ENCODE peak calls at places on chromosomes 5 and 9, in eight cellular contexts. One of them, this sample, is unnamed.

GRCh38 chr9:4045556-4045955 is 254.3 kb downstream of the GLIS3 start:
- DNase-seq in AG10803: no peak
- DNase-seq in fibroblast of mammary gland: no peak
- DNase-seq in MM.1S: no peak
- DNase-seq in PC-3: no peak
- DNase-seq in psoas muscle: no peak
- DNase-seq in lower leg skin: no peak
- DNase-seq in Peyer's patch: no peak
- DNase-seq in this sample: no peak

GRCh38 chr9:128731093-128731492 is 7.2 kb upstream of the ZDHHC12 start:
- DNase-seq in AG10803: no peak
- DNase-seq in fibroblast of mammary gland: no peak
- DNase-seq in Peyer's patch: no peak
- DNase-seq in PC-3: no peak
- DNase-seq in psoas muscle: no peak
- DNase-seq in lower leg skin: no peak
- DNase-seq in MM.1S: no peak
- DNase-seq in this sample: no peak

GRCh38 chr9:91065231-91066041 is 263.8 kb downstream of the SYK start:
- DNase-seq in psoas muscle: no peak
- DNase-seq in AG10803: no peak
- DNase-seq in MM.1S: no peak
- DNase-seq in Peyer's patch: no peak
- DNase-seq in lower leg skin: no peak
- DNase-seq in fibroblast of mammary gland: no peak
- DNase-seq in PC-3: no peak
- DNase-seq in this sample: no peak

GRCh38 chr5:59562756-59563389 is 330.7 kb downstream of the PDE4D start:
- DNase-seq in PC-3: peak; percentile 69
- DNase-seq in AG10803: peak; percentile 43
- DNase-seq in psoas muscle: peak; percentile 92
- DNase-seq in fibroblast of mammary gland: peak; percentile 23
- DNase-seq in lower leg skin: no peak
- DNase-seq in MM.1S: peak; percentile 95
- DNase-seq in Peyer's patch: peak; percentile 72
- DNase-seq in this sample: peak; percentile 54

GRCh38 chr5:142507528-142507927 is 178.4 kb downstream of the FGF1 start:
- DNase-seq in Peyer's patch: no peak
- DNase-seq in MM.1S: no peak
- DNase-seq in lower leg skin: no peak
- DNase-seq in PC-3: no peak
- DNase-seq in fibroblast of mammary gland: peak; percentile 31
- DNase-seq in psoas muscle: no peak
- DNase-seq in AG10803: no peak
- DNase-seq in this sample: peak; percentile 38

GRCh38 chr5:31144364-31144763 is 49.1 kb upstream of the CDH6 start:
- DNase-seq in psoas muscle: no peak
- DNase-seq in lower leg skin: no peak
- DNase-seq in PC-3: no peak
- DNase-seq in MM.1S: no peak
- DNase-seq in AG10803: no peak
- DNase-seq in Peyer's patch: no peak
- DNase-seq in fibroblast of mammary gland: no peak
- DNase-seq in this sample: no peak

GRCh38 chr5:178308541-178309092 is 76.0 kb upstream of the PHYKPL start:
- DNase-seq in psoas muscle: peak; percentile 8
- DNase-seq in MM.1S: no peak
- DNase-seq in fibroblast of mammary gland: no peak
- DNase-seq in Peyer's patch: no peak
- DNase-seq in PC-3: no peak
- DNase-seq in AG10803: no peak
- DNase-seq in lower leg skin: no peak
- DNase-seq in this sample: no peak

GRCh38 chr5:140131967-140132409 is 6.3 kb downstream of the IGIP start:
- DNase-seq in fibroblast of mammary gland: peak; percentile 96
- DNase-seq in lower leg skin: peak; percentile 59
- DNase-seq in psoas muscle: no peak
- DNase-seq in Peyer's patch: no peak
- DNase-seq in AG10803: peak; percentile 95
- DNase-seq in MM.1S: no peak
- DNase-seq in PC-3: peak; percentile 96
- DNase-seq in this sample: peak; percentile 83

GRCh38 chr9:124980434-124980833 is 39.6 kb upstream of the GOLGA1 start:
- DNase-seq in AG10803: no peak
- DNase-seq in psoas muscle: no peak
- DNase-seq in MM.1S: no peak
- DNase-seq in PC-3: no peak
- DNase-seq in fibroblast of mammary gland: no peak
- DNase-seq in Peyer's patch: no peak
- DNase-seq in lower leg skin: no peak
- DNase-seq in this sample: no peak

GRCh38 chr9:94639045-94639995 is at the start of gene FBP1:
- DNase-seq in lower leg skin: no peak
- DNase-seq in PC-3: peak; percentile 39
- DNase-seq in MM.1S: peak; percentile 83
- DNase-seq in AG10803: no peak
- DNase-seq in psoas muscle: peak; percentile 72
- DNase-seq in Peyer's patch: peak; percentile 87
- DNase-seq in fibroblast of mammary gland: no peak
- DNase-seq in this sample: no peak

GRCh38 chr5:166505546-166505945 is 1785.9 kb upstream of the WWC1 start:
- DNase-seq in fibroblast of mammary gland: no peak
- DNase-seq in psoas muscle: no peak
- DNase-seq in MM.1S: no peak
- DNase-seq in PC-3: no peak
- DNase-seq in AG10803: no peak
- DNase-seq in Peyer's patch: no peak
- DNase-seq in lower leg skin: no peak
- DNase-seq in this sample: no peak

GRCh38 chr5:176611435-176611834 is 1.5 kb upstream of the GPRIN1 start:
- DNase-seq in PC-3: peak; percentile 85
- DNase-seq in MM.1S: peak; percentile 68
- DNase-seq in psoas muscle: peak; percentile 84
- DNase-seq in lower leg skin: peak; percentile 90
- DNase-seq in Peyer's patch: peak; percentile 79
- DNase-seq in AG10803: peak; percentile 82
- DNase-seq in fibroblast of mammary gland: peak; percentile 85
- DNase-seq in this sample: peak; percentile 92

GRCh38 chr5:138663009-138663408 is 87.8 kb upstream of the HSPA9 start:
- DNase-seq in fibroblast of mammary gland: no peak
- DNase-seq in MM.1S: no peak
- DNase-seq in AG10803: no peak
- DNase-seq in PC-3: no peak
- DNase-seq in Peyer's patch: no peak
- DNase-seq in psoas muscle: no peak
- DNase-seq in lower leg skin: peak; percentile 72
- DNase-seq in this sample: no peak

GRCh38 chr5:98749046-98749445 is 24.4 kb upstream of the RGMB start:
- DNase-seq in lower leg skin: no peak
- DNase-seq in Peyer's patch: no peak
- DNase-seq in PC-3: no peak
- DNase-seq in AG10803: peak; percentile 66
- DNase-seq in psoas muscle: no peak
- DNase-seq in fibroblast of mammary gland: no peak
- DNase-seq in MM.1S: no peak
- DNase-seq in this sample: no peak

GRCh38 chr5:98755406-98755805 is 18.1 kb upstream of the RGMB start:
- DNase-seq in AG10803: peak; percentile 84
- DNase-seq in MM.1S: no peak
- DNase-seq in PC-3: peak; percentile 98
- DNase-seq in fibroblast of mammary gland: peak; percentile 90
- DNase-seq in lower leg skin: no peak
- DNase-seq in Peyer's patch: no peak
- DNase-seq in psoas muscle: no peak
- DNase-seq in this sample: no peak

GRCh38 chr5:98753507-98753906 is 20.0 kb upstream of the RGMB start:
- DNase-seq in psoas muscle: no peak
- DNase-seq in AG10803: no peak
- DNase-seq in Peyer's patch: no peak
- DNase-seq in MM.1S: no peak
- DNase-seq in fibroblast of mammary gland: no peak
- DNase-seq in PC-3: no peak
- DNase-seq in lower leg skin: no peak
- DNase-seq in this sample: no peak

GRCh38 chr5:98750693-98751092 is 22.8 kb upstream of the RGMB start:
- DNase-seq in Peyer's patch: no peak
- DNase-seq in MM.1S: no peak
- DNase-seq in PC-3: peak; percentile 46
- DNase-seq in fibroblast of mammary gland: no peak
- DNase-seq in psoas muscle: no peak
- DNase-seq in lower leg skin: no peak
- DNase-seq in AG10803: no peak
- DNase-seq in this sample: peak; percentile 52
- TF ChIP-seq CTCF in Peyer's patch: no peak
- TF ChIP-seq CTCF in MM.1S: peak; percentile 30
- TF ChIP-seq CTCF in PC-3: peak; percentile 61
- TF ChIP-seq CTCF in fibroblast of mammary gland: peak; percentile 40
- TF ChIP-seq CTCF in psoas muscle: no peak
- TF ChIP-seq CTCF in lower leg skin: no peak
- TF ChIP-seq CTCF in AG10803: no peak
- TF ChIP-seq CTCF in this sample: peak; percentile 57

DNA sequence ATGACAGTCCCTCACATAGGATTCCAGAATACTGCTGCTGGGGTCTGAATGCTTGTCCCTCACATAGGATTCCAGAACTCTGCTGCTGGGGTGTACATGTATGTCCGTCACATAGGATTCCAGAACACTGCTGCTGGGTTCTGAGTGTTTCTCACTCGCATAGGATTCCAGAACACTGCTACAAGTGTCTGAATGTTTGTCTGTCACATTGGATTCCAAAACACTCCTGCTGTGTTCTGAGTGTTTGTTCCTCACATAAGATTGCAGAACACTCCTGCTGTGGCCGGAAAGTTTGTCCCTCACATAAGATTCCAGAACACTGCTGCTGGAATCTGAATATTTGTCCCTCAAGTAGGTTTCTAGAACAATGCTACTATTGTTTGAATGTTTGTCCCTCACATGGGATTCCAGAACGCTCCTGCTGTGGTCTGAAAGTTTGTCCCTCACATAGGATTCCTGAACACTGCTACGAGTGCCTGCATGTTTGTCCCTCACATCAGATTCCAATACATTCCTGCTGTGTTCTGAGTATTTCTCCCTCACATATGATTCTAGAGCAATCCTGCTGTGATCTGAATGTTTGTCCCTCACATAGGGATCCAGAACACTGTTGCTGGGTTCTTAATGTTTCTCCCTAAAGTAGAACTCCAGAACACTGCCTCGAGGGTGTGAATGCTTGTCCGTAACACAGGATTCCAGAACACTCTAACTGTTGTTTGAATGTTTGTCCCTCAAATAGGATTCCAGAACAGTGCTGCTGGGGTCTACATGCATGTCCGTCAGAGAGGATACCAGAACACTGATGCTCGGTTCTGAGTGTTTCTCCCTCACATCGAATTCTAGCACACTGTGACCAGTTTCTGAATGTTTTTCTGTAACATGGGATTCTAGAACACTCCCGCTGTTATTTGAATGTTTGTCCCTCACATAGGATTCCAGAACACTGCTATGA is 200.4 kb downstream of the FOXD4L6 start:
- DNase-seq in lower leg skin: no peak
- DNase-seq in PC-3: no peak
- DNase-seq in AG10803: no peak
- DNase-seq in MM.1S: no peak
- DNase-seq in Peyer's patch: no peak
- DNase-seq in psoas muscle: no peak
- DNase-seq in fibroblast of mammary gland: no peak
- DNase-seq in this sample: no peak
- H3K4me3 ChIP-seq in lower leg skin: no peak overlapping the region
- H3K4me3 ChIP-seq in PC-3: no peak overlapping the region
- H3K4me3 ChIP-seq in AG10803: no peak overlapping the region
- H3K4me3 ChIP-seq in MM.1S: no peak overlapping the region
- H3K4me3 ChIP-seq in Peyer's patch: no peak overlapping the region
- H3K4me3 ChIP-seq in psoas muscle: no peak overlapping the region
- H3K4me3 ChIP-seq in fibroblast of mammary gland: no peak overlapping the region
- H3K4me3 ChIP-seq in this sample: no peak overlapping the region

DNA sequence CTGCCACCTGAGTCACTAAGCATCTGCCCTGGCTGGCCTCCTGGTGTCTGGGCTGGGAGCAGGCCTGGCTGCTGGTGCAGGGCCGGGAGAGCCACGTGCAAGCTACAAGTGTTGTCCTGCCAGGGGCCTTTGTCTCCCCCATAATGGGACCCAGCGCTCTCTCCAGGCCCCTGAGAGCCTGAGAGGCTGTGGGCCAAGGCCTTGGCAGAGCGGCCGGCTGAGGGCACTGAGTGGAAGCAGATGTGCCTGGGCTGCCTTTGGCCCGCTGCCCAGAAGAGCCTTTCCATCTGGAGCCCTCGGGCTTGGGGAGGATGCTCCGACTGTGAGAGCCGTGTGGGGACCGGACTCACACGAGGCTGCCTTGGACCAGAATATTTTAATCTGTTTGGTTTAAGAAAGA is 185.5 kb downstream of the RGS3 start:
- DNase-seq in MM.1S: no peak
- DNase-seq in AG10803: peak; percentile 86
- DNase-seq in lower leg skin: no peak
- DNase-seq in Peyer's patch: peak; percentile 35
- DNase-seq in PC-3: no peak
- DNase-seq in fibroblast of mammary gland: peak; percentile 55
- DNase-seq in psoas muscle: peak; percentile 67
- DNase-seq in this sample: peak; percentile 19
- TF ChIP-seq CTCF in MM.1S: no peak
- TF ChIP-seq CTCF in AG10803: peak; percentile 2
- TF ChIP-seq CTCF in lower leg skin: no peak
- TF ChIP-seq CTCF in Peyer's patch: no peak
- TF ChIP-seq CTCF in PC-3: no peak
- TF ChIP-seq CTCF in fibroblast of mammary gland: no peak
- TF ChIP-seq CTCF in psoas muscle: no peak
- TF ChIP-seq CTCF in this sample: no peak

GRCh38 chr5:958701-959571 is 49.7 kb upstream of the NKD2 start:
- DNase-seq in PC-3: peak; percentile 87
- DNase-seq in Peyer's patch: peak; percentile 57
- DNase-seq in lower leg skin: peak; percentile 82
- DNase-seq in psoas muscle: peak; percentile 73
- DNase-seq in fibroblast of mammary gland: peak; percentile 98
- DNase-seq in MM.1S: no peak
- DNase-seq in AG10803: peak; percentile 88
- DNase-seq in this sample: peak; percentile 87
- H3K4me3 ChIP-seq in PC-3: peak overlapping the region; percentile 38
- H3K4me3 ChIP-seq in Peyer's patch: no peak overlapping the region
- H3K4me3 ChIP-seq in lower leg skin: no peak overlapping the region
- H3K4me3 ChIP-seq in psoas muscle: no peak overlapping the region
- H3K4me3 ChIP-seq in fibroblast of mammary gland: no peak overlapping the region
- H3K4me3 ChIP-seq in MM.1S: no peak overlapping the region
- H3K4me3 ChIP-seq in AG10803: no peak overlapping the region
- H3K4me3 ChIP-seq in this sample: no peak overlapping the region